ENCODE peak calls at places on chromosomes 5 and 9, in four cellular contexts. One of them, this sample, is unnamed. For H3K27me3 and H3K4me1, the result is how much of the 10 kb centered on the place peaks cover.

GRCh38 chr5:144024601-144025000 is 145.9 kb downstream of the YIPF5 start:
- DNase-seq in Caco-2: no peak
- DNase-seq in uterus: no peak
- DNase-seq in CD8-positive, alpha-beta T cell: no peak
- DNase-seq in this sample: no peak

GRCh38 chr5:92559743-92560142 is 1021.3 kb downstream of the NR2F1-AS1 start:
- DNase-seq in uterus: no peak
- DNase-seq in Caco-2: no peak
- DNase-seq in CD8-positive, alpha-beta T cell: no peak
- DNase-seq in this sample: no peak

GRCh38 chr5:113205807-113206206 is 229.0 kb downstream of the TSSK1B start:
- DNase-seq in Caco-2: no peak
- DNase-seq in uterus: no peak
- DNase-seq in CD8-positive, alpha-beta T cell: no peak
- DNase-seq in this sample: no peak

GRCh38 chr5:64876203-64876602 is 107.5 kb downstream of the CWC27 start:
- DNase-seq in uterus: no peak
- DNase-seq in Caco-2: no peak
- DNase-seq in CD8-positive, alpha-beta T cell: no peak
- DNase-seq in this sample: no peak

GRCh38 chr5:32990593-32991415 is 279.7 kb downstream of the NPR3 start:
- DNase-seq in Caco-2: no peak
- DNase-seq in uterus: no peak
- DNase-seq in CD8-positive, alpha-beta T cell: no peak
- DNase-seq in this sample: no peak

GRCh38 chr5:125298258-125298657 is 551.8 kb upstream of the ZNF608 start:
- DNase-seq in uterus: no peak
- DNase-seq in CD8-positive, alpha-beta T cell: no peak
- DNase-seq in Caco-2: no peak
- DNase-seq in this sample: no peak

GRCh38 chr9:131954299-131954698 is 125.4 kb downstream of the MED27 start:
- DNase-seq in Caco-2: no peak
- DNase-seq in CD8-positive, alpha-beta T cell: no peak
- DNase-seq in uterus: no peak
- DNase-seq in this sample: no peak

GRCh38 chr9:19114680-19115270 is 12.1 kb upstream of the HAUS6 start:
- DNase-seq in uterus: no peak
- DNase-seq in CD8-positive, alpha-beta T cell: no peak
- DNase-seq in Caco-2: no peak
- DNase-seq in this sample: no peak

GRCh38 chr5:58891072-58891970 is 308.4 kb downstream of the RAB3C start:
- DNase-seq in uterus: peak
- DNase-seq in CD8-positive, alpha-beta T cell: peak
- DNase-seq in Caco-2: peak
- DNase-seq in this sample: peak

GRCh38 chr9:121802753-121803152 is 151.3 kb downstream of the DAB2IP start:
- DNase-seq in uterus: no peak
- DNase-seq in Caco-2: no peak
- DNase-seq in CD8-positive, alpha-beta T cell: no peak
- DNase-seq in this sample: no peak

GRCh38 chr5:126970517-126971017 is 59.8 kb downstream of the MARCHF3 start:
- DNase-seq in uterus: no peak
- DNase-seq in Caco-2: no peak
- DNase-seq in CD8-positive, alpha-beta T cell: no peak
- DNase-seq in this sample: peak

GRCh38 chr9:118595719-118596305 is 773.4 kb downstream of the BRINP1 start:
- DNase-seq in uterus: no peak
- DNase-seq in CD8-positive, alpha-beta T cell: no peak
- DNase-seq in Caco-2: peak
- DNase-seq in this sample: no peak

GRCh38 chr9:136757328-136757727 is 715 bp downstream of the LCN8 start:
- DNase-seq in CD8-positive, alpha-beta T cell: no peak
- DNase-seq in Caco-2: no peak
- DNase-seq in uterus: no peak
- DNase-seq in this sample: no peak

GRCh38 chr5:54344653-54345052 is 34.3 kb upstream of the ARL15 start:
- DNase-seq in uterus: no peak
- DNase-seq in Caco-2: no peak
- DNase-seq in CD8-positive, alpha-beta T cell: no peak
- DNase-seq in this sample: no peak

GRCh38 chr5:150044712-150045111 is 41.6 kb downstream of the CSF1R start:
- DNase-seq in CD8-positive, alpha-beta T cell: no peak
- DNase-seq in Caco-2: no peak
- DNase-seq in uterus: no peak
- DNase-seq in this sample: no peak

GRCh38 chr5:96079075-96079474 is 117.4 kb upstream of the ELL2 start:
- DNase-seq in Caco-2: no peak
- DNase-seq in CD8-positive, alpha-beta T cell: no peak
- DNase-seq in uterus: no peak
- DNase-seq in this sample: no peak

GRCh38 chr5:111559680-111560079 is 47.3 kb upstream of the STARD4 start:
- DNase-seq in uterus: no peak
- DNase-seq in Caco-2: no peak
- DNase-seq in CD8-positive, alpha-beta T cell: no peak
- DNase-seq in this sample: no peak

GRCh38 chr5:151104795-151105194 is 24.0 kb upstream of the TNIP1 start:
- DNase-seq in uterus: peak
- DNase-seq in Caco-2: no peak
- DNase-seq in CD8-positive, alpha-beta T cell: no peak
- DNase-seq in this sample: no peak

GRCh38 chr5:171750316-171750788 is 35.3 kb upstream of the SMIM23 start:
- DNase-seq in Caco-2: no peak
- DNase-seq in CD8-positive, alpha-beta T cell: no peak
- DNase-seq in uterus: peak
- DNase-seq in this sample: peak

GRCh38 chr5:139287890-139288635 is 5.5 kb upstream of the MATR3 start:
- DNase-seq in uterus: no peak
- DNase-seq in CD8-positive, alpha-beta T cell: no peak
- DNase-seq in Caco-2: no peak
- DNase-seq in this sample: no peak

GRCh38 chr5:150778103-150778516 is 447 bp upstream of the SMIM3 start:
- DNase-seq in uterus: no peak
- DNase-seq in CD8-positive, alpha-beta T cell: no peak
- DNase-seq in Caco-2: no peak
- DNase-seq in this sample: peak

GRCh38 chr5:136198453-136198852 is 5.5 kb upstream of the SMIM32 start:
- DNase-seq in CD8-positive, alpha-beta T cell: no peak
- DNase-seq in Caco-2: no peak
- DNase-seq in uterus: no peak
- DNase-seq in this sample: no peak

GRCh38 chr5:144390133-144390532 is 219.5 kb downstream of the KCTD16 start:
- DNase-seq in CD8-positive, alpha-beta T cell: no peak
- DNase-seq in Caco-2: peak
- DNase-seq in uterus: no peak
- DNase-seq in this sample: no peak

GRCh38 chr9:93960971-93961841 is 6.1 kb upstream of the BARX1 start:
- DNase-seq in uterus: no peak
- DNase-seq in Caco-2: no peak
- DNase-seq in CD8-positive, alpha-beta T cell: no peak
- DNase-seq in this sample: no peak

GRCh38 chr9:93960221-93960970 is 5.2 kb upstream of the BARX1 start:
- DNase-seq in uterus: no peak
- DNase-seq in CD8-positive, alpha-beta T cell: no peak
- DNase-seq in Caco-2: no peak
- DNase-seq in this sample: no peak

GRCh38 chr9:93962561-93963440 is 7.6 kb upstream of the BARX1 start:
- DNase-seq in uterus: peak
- DNase-seq in Caco-2: peak
- DNase-seq in CD8-positive, alpha-beta T cell: peak
- DNase-seq in this sample: peak

GRCh38 chr9:93963969-93964368 is 8.8 kb upstream of the BARX1 start:
- DNase-seq in uterus: no peak
- DNase-seq in Caco-2: no peak
- DNase-seq in CD8-positive, alpha-beta T cell: no peak
- DNase-seq in this sample: no peak

DNA sequence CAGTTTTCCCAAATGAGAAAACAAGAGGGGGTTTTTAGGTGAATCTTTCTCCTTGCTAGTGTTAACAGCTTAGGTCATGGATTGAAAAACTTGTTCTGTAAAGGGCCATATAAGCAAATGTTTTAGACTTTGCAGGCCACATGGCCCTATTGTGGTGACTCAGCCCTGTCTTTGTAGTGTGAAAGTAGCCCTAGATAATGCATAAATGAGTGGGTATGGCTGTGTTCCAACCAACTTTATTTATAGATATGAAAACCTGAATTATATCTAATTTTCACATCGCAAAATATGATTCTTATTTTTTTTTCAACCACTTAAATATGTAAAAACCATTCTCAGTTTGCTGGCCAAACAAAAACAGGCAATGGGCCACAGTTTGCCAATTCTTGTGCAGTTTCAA is 6.9 kb upstream of the BARX1 start:
- DNase-seq in Caco-2: no peak
- DNase-seq in uterus: no peak
- DNase-seq in CD8-positive, alpha-beta T cell: no peak
- DNase-seq in this sample: no peak
- H3K27me3 ChIP-seq in Caco-2: under half
- H3K27me3 ChIP-seq in uterus: under half
- H3K27me3 ChIP-seq in CD8-positive, alpha-beta T cell: under half
- H3K27me3 ChIP-seq in this sample: under half

DNA sequence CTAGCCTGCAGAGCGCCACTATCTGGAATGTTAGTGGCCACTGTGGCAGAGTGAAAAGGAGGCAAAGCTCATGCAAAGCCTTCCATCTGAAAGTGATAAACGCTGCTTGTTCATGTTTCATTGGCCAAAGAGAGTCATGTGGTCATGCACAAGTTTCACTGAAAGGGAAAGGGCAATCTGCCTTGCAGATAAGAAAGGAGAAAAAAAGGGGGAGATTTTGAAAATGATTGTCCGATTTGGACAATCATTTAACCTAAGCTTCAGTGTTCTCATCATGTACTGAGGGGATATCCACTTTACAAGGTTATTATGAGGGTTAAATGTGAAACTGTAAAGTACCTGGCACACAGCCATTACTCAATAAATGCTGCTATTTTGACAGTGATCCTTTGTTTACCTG is 9.1 kb upstream of the MOB3B start:
- DNase-seq in uterus: no peak
- DNase-seq in CD8-positive, alpha-beta T cell: no peak
- DNase-seq in Caco-2: no peak
- DNase-seq in this sample: no peak
- H3K4me1 ChIP-seq in uterus: under half
- H3K4me1 ChIP-seq in CD8-positive, alpha-beta T cell: under half
- H3K4me1 ChIP-seq in Caco-2: under half
- H3K4me1 ChIP-seq in this sample: under half

GRCh38 chr5:148482697-148483462 is 99.1 kb downstream of the FBXO38 start:
- DNase-seq in uterus: peak
- DNase-seq in CD8-positive, alpha-beta T cell: peak
- DNase-seq in Caco-2: peak
- DNase-seq in this sample: peak
- H3K4me3 ChIP-seq in uterus: no peak
- H3K4me3 ChIP-seq in CD8-positive, alpha-beta T cell: no peak
- H3K4me3 ChIP-seq in Caco-2: no peak
- H3K4me3 ChIP-seq in this sample: no peak

DNA sequence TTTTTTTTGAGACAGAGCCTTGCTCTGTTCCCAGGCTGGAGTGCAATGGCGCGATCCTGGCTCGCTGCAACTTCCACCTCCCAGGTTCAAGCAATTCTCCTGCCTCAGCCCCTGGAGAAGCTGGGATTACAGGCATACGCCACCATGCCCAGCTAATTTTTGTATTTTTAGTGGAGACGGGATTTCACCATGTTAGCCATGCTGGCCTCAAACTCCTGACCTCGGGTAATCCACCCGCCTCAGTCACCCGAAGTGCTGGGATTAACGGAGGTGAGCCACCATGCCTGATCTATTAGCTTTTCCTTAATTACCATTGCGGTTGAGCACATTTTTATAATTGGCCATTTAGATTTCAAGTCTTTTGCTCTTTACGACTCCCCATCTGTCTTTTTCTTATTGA is 2.9 kb upstream of the FLT4 start:
- DNase-seq in CD8-positive, alpha-beta T cell: no peak
- DNase-seq in uterus: no peak
- DNase-seq in Caco-2: no peak
- DNase-seq in this sample: no peak
- H3K27me3 ChIP-seq in CD8-positive, alpha-beta T cell: under half
- H3K27me3 ChIP-seq in uterus: under half
- H3K27me3 ChIP-seq in Caco-2: under half
- H3K27me3 ChIP-seq in this sample: under half

GRCh38 chr5:134215757-134216156 is 10.1 kb downstream of the PPP2CA start:
- DNase-seq in Caco-2: no peak
- DNase-seq in uterus: no peak
- DNase-seq in CD8-positive, alpha-beta T cell: no peak
- DNase-seq in this sample: no peak
- H3K4me1 ChIP-seq in Caco-2: under half
- H3K4me1 ChIP-seq in uterus: under half
- H3K4me1 ChIP-seq in CD8-positive, alpha-beta T cell: half or more
- H3K4me1 ChIP-seq in this sample: under half

DNA sequence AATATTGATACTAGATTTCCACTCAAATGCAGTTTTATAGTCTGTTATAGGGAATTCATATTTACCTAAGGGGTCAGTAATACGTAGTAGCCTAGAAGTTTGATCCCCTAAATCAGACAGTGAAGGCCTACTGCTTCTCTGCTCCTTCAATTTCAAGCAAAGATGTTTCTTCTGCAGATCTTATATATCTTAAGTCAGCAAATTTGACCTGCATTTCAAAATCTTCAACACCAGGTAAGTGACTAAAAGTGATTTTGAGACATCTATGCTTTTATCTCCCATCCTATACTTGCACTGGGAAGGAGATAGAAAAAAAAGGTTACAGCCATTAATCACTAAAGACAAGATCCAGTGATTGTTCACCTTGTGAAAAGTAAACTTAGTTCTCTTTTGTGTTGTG is 363.9 kb downstream of the PTPRD start:
- DNase-seq in Caco-2: no peak
- DNase-seq in uterus: no peak
- DNase-seq in CD8-positive, alpha-beta T cell: no peak
- DNase-seq in this sample: no peak
- H3K4me3 ChIP-seq in Caco-2: no peak
- H3K4me3 ChIP-seq in uterus: no peak
- H3K4me3 ChIP-seq in CD8-positive, alpha-beta T cell: no peak
- H3K4me3 ChIP-seq in this sample: no peak

GRCh38 chr5:2740849-2741555 is 10.5 kb downstream of the IRX2 start:
- DNase-seq in CD8-positive, alpha-beta T cell: no peak
- DNase-seq in Caco-2: no peak
- DNase-seq in uterus: no peak
- DNase-seq in this sample: no peak
- H3K27me3 ChIP-seq in CD8-positive, alpha-beta T cell: under half
- H3K27me3 ChIP-seq in Caco-2: under half
- H3K27me3 ChIP-seq in uterus: half or more
- H3K27me3 ChIP-seq in this sample: half or more